ENCODE peak calls at places on chromosomes 1 and 21, in nine cellular contexts. B is T-helper 1 cell; C is T-helper 9 cell; W is iris pigment epithelial cell; R is left colon; X is HuH-7; S is stimulated activated CD8-positive, alpha-beta memory T cell treated with anti-CD3 and anti-CD28 coated beads, Interleukin-7, amount 100 ng/mL, for 1 hour; Y is stimulated activated CD4-positive, alpha-beta T cell treated with anti-CD3 and anti-CD28 coated beads, TNF-alpha, amount 100 ng/mL, for 4 hours; E is ovary. L is an unnamed sample.

GRCh38 chr1:246397046-246397445 is 110.0 kb downstream of the SMYD3 start:
- DNase-seq in W (no peak), C (no peak), Y (no peak), R (no peak), B (no peak), S (no peak), E (no peak), X (no peak), L (no peak)

GRCh38 chr1:116891396-116892072 is 18.2 kb upstream of the PTGFRN start:
- DNase-seq in S (no peak), X (no peak), R (no peak), W (no peak), B (no peak), C (no peak), E (no peak), Y (no peak), L (no peak)

GRCh38 chr21:41817228-41817627 is 50.4 kb upstream of the RIPK4 start:
- DNase-seq in R (peak), S (no peak), W (peak), B (no peak), Y (no peak), C (no peak), E (peak), X (peak), L (no peak)

GRCh38 chr1:220321758-220322157 is 49.5 kb upstream of the RAB3GAP2 start:
- DNase-seq in S (no peak), X (no peak), Y (no peak), C (no peak), W (no peak), E (no peak), B (no peak), R (no peak), L (no peak)

GRCh38 chr1:2448098-2448445 is 28.0 kb upstream of the PLCH2 start:
- DNase-seq in R (no peak), C (no peak), Y (no peak), E (no peak), X (no peak), B (no peak), S (no peak), W (no peak), L (no peak)

GRCh38 chr1:201110616-201111015 is 1.6 kb downstream of the CACNA1S start:
- DNase-seq in Y (no peak), X (no peak), R (no peak), W (no peak), S (no peak), E (no peak), B (no peak), C (no peak), L (no peak)

GRCh38 chr1:207805841-207806421 is 54.1 kb downstream of the CD46 start:
- DNase-seq in S (no peak), B (no peak), C (no peak), Y (no peak), R (no peak), E (peak), X (no peak), W (peak), L (no peak)

GRCh38 chr1:1397839-1398523 is 1.2 kb downstream of the CCNL2 start:
- DNase-seq in B (no peak), E (no peak), C (no peak), S (no peak), R (peak), W (peak), Y (no peak), X (no peak), L (no peak)

GRCh38 chr1:32716312-32717126 is 13.9 kb upstream of the SYNC start:
- DNase-seq in B (no peak), E (no peak), R (peak), C (no peak), S (no peak), Y (peak), W (no peak), X (peak), L (peak)

GRCh38 chr1:44511769-44512168 is 106.7 kb downstream of the RNF220 start:
- DNase-seq in E (no peak), C (no peak), B (no peak), W (no peak), Y (no peak), R (no peak), X (no peak), S (no peak), L (no peak)

GRCh38 chr1:6519935-6520621 is 28.6 kb upstream of the PLEKHG5 start:
- DNase-seq in E (peak), C (no peak), S (no peak), R (no peak), B (no peak), X (no peak), W (peak), Y (no peak), L (no peak)

GRCh38 chr1:240284656-240285427 is 193.2 kb downstream of the FMN2 start:
- DNase-seq in W (no peak), E (no peak), B (no peak), X (no peak), R (no peak), S (no peak), C (no peak), Y (no peak), L (no peak)

GRCh38 chr1:94621392-94621791 is 79.8 kb upstream of the F3 start:
- DNase-seq in W (peak), E (no peak), X (no peak), Y (no peak), S (no peak), R (peak), B (no peak), C (no peak), L (no peak)

L was measured in stimulated activated effector memory CD8-positive, alpha-beta T cell treated with anti-CD3 and anti-CD28 coated beads, Interleukin-12 subunit alpha, Interleukin-12 subunit beta, amount 100 ng/mL, for 72 hours.